ENCODE peak calls at places on chromosomes 2 and 18, in five cellular contexts. Q is NCI-H748 treated with DMSO at 0.1 percent for 48 hours; S is mucosa of gallbladder; B is stimulated activated CD8-positive, alpha-beta memory T cell treated with anti-CD3 and anti-CD28 coated beads, Interleukin-15, amount 100 ng/mL, for 48 hours; M is HFFc6. A is an unnamed sample.

GRCh38 chr2:54560146-54560881 is 104.2 kb downstream of the SPTBN1 start:
- DNase-seq in Q (no peak), S (no peak), B (no peak), M (peak; percentile 51), A (peak; percentile 70)

GRCh38 chr18:32552421-32553030 is 81.8 kb upstream of the GAREM1 start:
- DNase-seq in Q (peak; percentile 75), S (peak; percentile 70), B (peak; percentile 13), M (peak; percentile 9), A (peak; percentile 74)

GRCh38 chr2:138279871-138280270 is 221.7 kb upstream of the SPOPL start:
- DNase-seq in Q (no peak), S (no peak), B (no peak), M (peak; percentile 11), A (no peak)

GRCh38 chr2:208359632-208359986 is 47.0 kb upstream of the PTH2R start:
- DNase-seq in Q (peak; percentile 79), S (no peak), B (no peak), M (no peak), A (no peak)

GRCh38 chr2:197847666-197848401 is 43.4 kb downstream of the PLCL1 start:
- DNase-seq in Q (no peak), S (no peak), B (no peak), M (no peak), A (no peak)

GRCh38 chr2:151159109-151159690 is 102.5 kb downstream of the RBM43 start:
- DNase-seq in Q (no peak), S (no peak), B (no peak), M (no peak), A (no peak)

GRCh38 chr2:239768031-239768800 is 256.9 kb downstream of the NDUFA10 start:
- DNase-seq in Q (no peak), S (no peak), B (no peak), M (no peak), A (no peak)

GRCh38 chr18:21117385-21118135 is 5.9 kb upstream of the ROCK1 start:
- DNase-seq in Q (no peak), S (no peak), B (no peak), M (peak; percentile 82), A (no peak)

GRCh38 chr2:67945976-67946375 is 116.8 kb downstream of the C1D start:
- DNase-seq in Q (peak; percentile 3), S (no peak), B (no peak), M (no peak), A (no peak)

GRCh38 chr2:224646242-224646846 is 61.2 kb upstream of the CUL3 start:
- DNase-seq in Q (peak; percentile 57), S (no peak), B (no peak), M (peak; percentile 3), A (no peak)

GRCh38 chr2:231613054-231613654 is 20.5 kb downstream of the TEX44 start:
- DNase-seq in Q (no peak), S (no peak), B (no peak), M (no peak), A (no peak)

GRCh38 chr2:216057688-216058193 is 23.9 kb downstream of the PECR start:
- DNase-seq in Q (no peak), S (peak; percentile 87), B (peak; percentile 41), M (peak; percentile 83), A (peak; percentile 13)

GRCh38 chr2:36185624-36186023 is 170.0 kb upstream of the CRIM1 start:
- DNase-seq in Q (no peak), S (peak; percentile 51), B (no peak), M (no peak), A (no peak)

GRCh38 chr2:159506179-159506578 is 110.2 kb downstream of the BAZ2B start:
- DNase-seq in Q (no peak), S (no peak), B (no peak), M (no peak), A (no peak)

GRCh38 chr2:48589170-48589767 is 28.4 kb upstream of the GTF2A1L start:
- DNase-seq in Q (peak; percentile 10), S (peak; percentile 18), B (no peak), M (peak; percentile 43), A (no peak)

GRCh38 chr2:240956935-240957655 is 41.3 kb upstream of the SNED1 start:
- DNase-seq in Q (no peak), S (no peak), B (no peak), M (no peak), A (no peak)

GRCh38 chr2:241945311-241945710 is 75.8 kb downstream of the RTP5 start:
- DNase-seq in Q (no peak), S (no peak), B (no peak), M (no peak), A (no peak)

GRCh38 chr2:20513946-20514345 is 67.1 kb downstream of the RHOB start:
- DNase-seq in Q (no peak), S (no peak), B (no peak), M (no peak), A (no peak)

GRCh38 chr2:201909348-201909747 is 103.0 kb downstream of the CDK15 start:
- DNase-seq in Q (no peak), S (no peak), B (no peak), M (peak; percentile 87), A (no peak)

GRCh38 chr2:229815858-229816257 is 101.5 kb upstream of the DNER start:
- DNase-seq in Q (no peak), S (no peak), B (no peak), M (peak; percentile 59), A (no peak)

GRCh38 chr2:74221604-74222299 is 23.3 kb downstream of the MTHFD2 start:
- DNase-seq in Q (no peak), S (no peak), B (no peak), M (no peak), A (peak; percentile 56)

GRCh38 chr2:72579595-72580180 is 246.1 kb downstream of the EXOC6B start:
- DNase-seq in Q (peak; percentile 44), S (no peak), B (no peak), M (peak; percentile 51), A (no peak)

GRCh38 chr2:95007822-95008221 is 17.7 kb upstream of the MAL start:
- DNase-seq in Q (no peak), S (no peak), B (no peak), M (no peak), A (no peak)

GRCh38 chr2:12202702-12203101 is 456.3 kb downstream of the LPIN1 start:
- DNase-seq in Q (no peak), S (no peak), B (no peak), M (peak; percentile 12), A (no peak)

GRCh38 chr2:42770288-42771131 is 6.6 kb upstream of the OXER1 start:
- DNase-seq in Q (peak; percentile 1), S (no peak), B (no peak), M (peak; percentile 10), A (no peak)

GRCh38 chr2:40654346-40654745 is 202.5 kb upstream of the SLC8A1 start:
- DNase-seq in Q (no peak), S (no peak), B (no peak), M (no peak), A (no peak)

GRCh38 chr2:219444566-219445091 is 10.0 kb downstream of the SPEG start:
- DNase-seq in Q (no peak), S (no peak), B (no peak), M (no peak), A (no peak)

GRCh38 chr18:58321986-58322385 is 278.0 kb downstream of the NEDD4L start:
- DNase-seq in Q (peak; percentile 75), S (peak; percentile 77), B (no peak), M (peak; percentile 89), A (no peak)

GRCh38 chr2:102473020-102473419 is at the start of gene SLC9A4:
- DNase-seq in Q (peak; percentile 23), S (peak; percentile 76), B (peak; percentile 24), M (peak; percentile 16), A (peak; percentile 75)

GRCh38 chr2:143263045-143263625 is 133.9 kb downstream of the ARHGAP15 start:
- DNase-seq in Q (peak; percentile 17), S (no peak), B (no peak), M (no peak), A (no peak)

GRCh38 chr2:49619804-49620203 is 465.5 kb upstream of the FSHR start:
- DNase-seq in Q (no peak), S (no peak), B (no peak), M (no peak), A (no peak)

GRCh38 chr18:39455300-39455699 is 1889.7 kb upstream of the CELF4 start:
- DNase-seq in Q (no peak), S (no peak), B (no peak), M (peak; percentile 45), A (no peak)

GRCh38 chr2:98161202-98161601 is 74.2 kb downstream of the VWA3B start:
- DNase-seq in Q (no peak), S (no peak), B (no peak), M (no peak), A (no peak)